ENCODE peak calls at places on chromosomes 13 and 19, in five cellular contexts. One of them, this sample, is unnamed.
A peak's percentile ranks its signal among the peaks of the same experiment; 100 is the strongest.

GRCh38 chr13:75091707-75092106 is 390.3 kb downstream of the TBC1D4 start:
- DNase-seq in CD8-positive, alpha-beta memory T cell: no peak
- DNase-seq in A549: no peak
- DNase-seq in WERI-Rb-1: no peak
- DNase-seq in IMR-90: no peak
- DNase-seq in this sample: no peak

GRCh38 chr13:110269509-110270185 is 37.3 kb downstream of the COL4A1 start:
- DNase-seq in IMR-90: no peak
- DNase-seq in CD8-positive, alpha-beta memory T cell: no peak
- DNase-seq in A549: no peak
- DNase-seq in WERI-Rb-1: no peak
- DNase-seq in this sample: no peak

GRCh38 chr19:38792250-38793111 is 3.5 kb downstream of the LGALS7B start:
- DNase-seq in A549: no peak
- DNase-seq in IMR-90: no peak
- DNase-seq in CD8-positive, alpha-beta memory T cell: no peak
- DNase-seq in WERI-Rb-1: no peak
- DNase-seq in this sample: no peak

GRCh38 chr19:42459926-42460325 is 17.2 kb upstream of the CXCL17 start:
- DNase-seq in A549: no peak
- DNase-seq in CD8-positive, alpha-beta memory T cell: no peak
- DNase-seq in WERI-Rb-1: no peak
- DNase-seq in IMR-90: no peak
- DNase-seq in this sample: no peak

GRCh38 chr13:65594255-65594654 is 1635.9 kb downstream of the PCDH9 start:
- DNase-seq in IMR-90: peak; percentile 82
- DNase-seq in A549: no peak
- DNase-seq in WERI-Rb-1: no peak
- DNase-seq in CD8-positive, alpha-beta memory T cell: no peak
- DNase-seq in this sample: no peak

GRCh38 chr13:105342421-105342820 is 1193.0 kb downstream of the EFNB2 start:
- DNase-seq in IMR-90: peak; percentile 21
- DNase-seq in CD8-positive, alpha-beta memory T cell: no peak
- DNase-seq in A549: no peak
- DNase-seq in WERI-Rb-1: no peak
- DNase-seq in this sample: no peak

GRCh38 chr13:22311734-22312404 is 641.0 kb downstream of the FGF9 start:
- DNase-seq in IMR-90: no peak
- DNase-seq in A549: no peak
- DNase-seq in CD8-positive, alpha-beta memory T cell: no peak
- DNase-seq in WERI-Rb-1: no peak
- DNase-seq in this sample: peak; percentile 73

GRCh38 chr13:110723598-110723997 is 10.1 kb downstream of the ING1 start:
- DNase-seq in CD8-positive, alpha-beta memory T cell: no peak
- DNase-seq in WERI-Rb-1: no peak
- DNase-seq in A549: no peak
- DNase-seq in IMR-90: no peak
- DNase-seq in this sample: no peak

GRCh38 chr19:36524617-36525016 is 3.5 kb downstream of the ZNF260 start:
- DNase-seq in IMR-90: no peak
- DNase-seq in A549: no peak
- DNase-seq in CD8-positive, alpha-beta memory T cell: no peak
- DNase-seq in WERI-Rb-1: no peak
- DNase-seq in this sample: no peak
- H3K9me3 ChIP-seq in IMR-90: peaks cover 39% of the 10 kb centered on the region
- H3K9me3 ChIP-seq in A549: peaks cover 87% of the 10 kb centered on the region
- H3K9me3 ChIP-seq in CD8-positive, alpha-beta memory T cell: peaks cover 8% of the 10 kb centered on the region
- H3K9me3 ChIP-seq in WERI-Rb-1: peaks cover 3% of the 10 kb centered on the region
- H3K9me3 ChIP-seq in this sample: peaks cover 63% of the 10 kb centered on the region

GRCh38 chr13:49307365-49307764 is 59.6 kb downstream of the CDADC1 start:
- DNase-seq in A549: no peak
- DNase-seq in WERI-Rb-1: no peak
- DNase-seq in IMR-90: no peak
- DNase-seq in CD8-positive, alpha-beta memory T cell: no peak
- DNase-seq in this sample: peak; percentile 76
- H3K27ac ChIP-seq in A549: no peak overlapping the region
- H3K27ac ChIP-seq in WERI-Rb-1: no peak overlapping the region
- H3K27ac ChIP-seq in IMR-90: no peak overlapping the region
- H3K27ac ChIP-seq in CD8-positive, alpha-beta memory T cell: no peak overlapping the region
- H3K27ac ChIP-seq in this sample: peak overlapping the region; percentile 86

GRCh38 chr19:11261902-11262839 is at the start of gene DOCK6:
- DNase-seq in WERI-Rb-1: peak; percentile 32
- DNase-seq in CD8-positive, alpha-beta memory T cell: no peak
- DNase-seq in A549: no peak
- DNase-seq in IMR-90: no peak
- DNase-seq in this sample: no peak
- H3K9me3 ChIP-seq in WERI-Rb-1: no peaks in the 10 kb centered on the region
- H3K9me3 ChIP-seq in CD8-positive, alpha-beta memory T cell: no peaks in the 10 kb centered on the region
- H3K9me3 ChIP-seq in A549: no peaks in the 10 kb centered on the region
- H3K9me3 ChIP-seq in IMR-90: no peaks in the 10 kb centered on the region
- H3K9me3 ChIP-seq in this sample: no peaks in the 10 kb centered on the region

DNA sequence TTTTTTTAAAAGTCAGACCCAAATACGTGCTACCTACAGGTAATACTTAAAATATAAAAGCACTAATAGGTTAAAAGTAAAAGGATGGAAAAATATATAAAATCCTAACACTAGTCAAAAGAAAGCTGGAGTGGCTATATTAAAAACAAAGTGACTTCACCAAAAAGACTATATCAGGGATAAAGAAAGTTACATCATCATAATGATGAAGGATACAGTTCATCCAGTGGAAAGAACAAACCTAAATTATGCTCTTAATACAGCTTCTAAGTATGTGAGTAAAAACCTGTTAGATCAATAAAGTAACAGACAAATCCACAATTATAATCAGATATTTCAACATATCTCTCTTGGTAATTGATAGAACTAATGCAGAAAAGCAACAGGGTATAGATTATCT is 1.1 kb upstream of the ZNF780B start:
- DNase-seq in A549: no peak
- DNase-seq in CD8-positive, alpha-beta memory T cell: no peak
- DNase-seq in IMR-90: no peak
- DNase-seq in WERI-Rb-1: no peak
- DNase-seq in this sample: no peak
- H3K27ac ChIP-seq in A549: no peak overlapping the region
- H3K27ac ChIP-seq in CD8-positive, alpha-beta memory T cell: no peak overlapping the region
- H3K27ac ChIP-seq in IMR-90: no peak overlapping the region
- H3K27ac ChIP-seq in WERI-Rb-1: no peak overlapping the region
- H3K27ac ChIP-seq in this sample: no peak overlapping the region

GRCh38 chr19:36331353-36332228 is 47.4 kb downstream of the ZFP14 start:
- DNase-seq in A549: peak; percentile 86
- DNase-seq in IMR-90: peak; percentile 94
- DNase-seq in WERI-Rb-1: peak; percentile 95
- DNase-seq in CD8-positive, alpha-beta memory T cell: peak; percentile 75
- DNase-seq in this sample: peak; percentile 89
- H3K9me3 ChIP-seq in A549: peaks cover 94% of the 10 kb centered on the region
- H3K9me3 ChIP-seq in IMR-90: peaks cover 3% of the 10 kb centered on the region
- H3K9me3 ChIP-seq in WERI-Rb-1: no peaks in the 10 kb centered on the region
- H3K9me3 ChIP-seq in CD8-positive, alpha-beta memory T cell: peaks cover 12% of the 10 kb centered on the region
- H3K9me3 ChIP-seq in this sample: no peaks in the 10 kb centered on the region

DNA sequence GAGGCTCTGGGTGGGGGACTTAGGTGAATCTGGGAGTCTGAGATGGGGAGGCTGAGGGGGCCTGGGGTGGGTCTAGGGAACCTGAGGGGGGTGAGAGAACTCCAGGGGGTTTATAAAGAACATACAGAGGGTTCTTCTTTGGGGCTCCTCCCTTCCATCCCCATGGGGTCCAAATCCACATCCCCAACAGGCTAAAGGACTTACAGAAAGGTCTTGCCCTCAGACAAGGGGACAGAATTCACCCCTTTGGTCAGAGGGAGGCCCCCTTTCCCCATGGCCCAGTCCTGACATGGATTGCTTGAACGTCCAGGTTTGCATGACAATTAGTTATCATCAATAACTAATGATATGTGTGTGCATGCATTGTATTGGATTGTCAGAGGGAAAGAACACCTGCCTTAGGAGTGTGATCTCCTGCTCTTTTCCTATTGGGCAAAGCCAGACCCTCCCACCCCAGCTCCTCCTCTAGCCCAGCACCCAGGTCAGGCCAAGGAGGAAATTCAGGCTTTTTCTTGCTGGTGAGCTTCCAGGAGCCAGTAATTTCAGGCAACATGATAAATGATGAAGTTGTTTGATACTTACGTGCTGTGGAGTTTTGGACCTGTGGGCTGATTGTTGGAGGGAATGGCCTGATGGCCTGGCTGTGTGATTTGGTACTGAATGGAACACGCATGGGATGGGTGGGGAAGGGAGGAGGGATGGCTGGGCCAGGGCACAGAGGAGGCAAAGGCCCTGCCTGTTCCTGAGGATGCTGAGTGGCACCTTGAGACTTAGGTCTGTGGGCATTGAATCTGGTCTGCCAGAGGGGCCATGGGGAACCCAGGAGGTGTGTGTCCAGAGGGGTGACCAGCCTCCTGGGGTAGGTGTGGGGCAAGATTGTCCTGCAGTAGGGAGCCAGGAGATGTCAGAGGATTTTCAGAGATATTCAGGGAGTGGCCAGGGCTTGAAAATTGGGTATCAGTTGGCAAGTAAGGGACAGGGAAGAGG is 1.1 kb downstream of the KLHL26 start:
- DNase-seq in IMR-90: no peak
- DNase-seq in WERI-Rb-1: no peak
- DNase-seq in A549: peak; percentile 38
- DNase-seq in CD8-positive, alpha-beta memory T cell: no peak
- DNase-seq in this sample: no peak
- H3K27ac ChIP-seq in IMR-90: peak overlapping the region; percentile 59
- H3K27ac ChIP-seq in WERI-Rb-1: no peak overlapping the region
- H3K27ac ChIP-seq in A549: peak overlapping the region; percentile 87
- H3K27ac ChIP-seq in CD8-positive, alpha-beta memory T cell: peak overlapping the region; percentile 83
- H3K27ac ChIP-seq in this sample: peak overlapping the region; percentile 90

GRCh38 chr19:37082307-37082706 is 4.1 kb downstream of the ZNF420 start:
- DNase-seq in IMR-90: no peak
- DNase-seq in WERI-Rb-1: no peak
- DNase-seq in CD8-positive, alpha-beta memory T cell: no peak
- DNase-seq in A549: no peak
- DNase-seq in this sample: no peak

DNA sequence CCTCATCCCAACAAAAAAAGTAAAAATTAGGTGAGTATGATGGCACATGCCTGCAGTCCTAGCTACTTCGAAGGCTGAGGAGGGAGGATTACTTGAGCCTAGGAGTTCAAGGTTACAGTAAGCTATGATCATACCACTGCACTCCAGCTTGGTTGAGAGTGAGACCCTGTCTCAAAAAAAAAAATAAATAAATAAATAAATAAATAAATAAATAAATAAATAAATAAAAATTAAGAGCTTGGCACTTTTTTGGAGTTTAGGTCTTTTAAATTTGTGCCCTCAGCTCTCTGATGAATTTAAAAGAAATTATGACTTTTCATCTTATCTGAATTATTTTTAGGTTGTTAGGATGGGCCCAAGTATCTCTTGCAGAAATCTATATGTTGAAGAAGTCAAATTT is 8.9 kb downstream of the ZNF420 start:
- DNase-seq in WERI-Rb-1: no peak
- DNase-seq in IMR-90: no peak
- DNase-seq in A549: no peak
- DNase-seq in CD8-positive, alpha-beta memory T cell: no peak
- DNase-seq in this sample: no peak
- H3K9me3 ChIP-seq in WERI-Rb-1: peaks cover under 1% of the 10 kb centered on the region
- H3K9me3 ChIP-seq in IMR-90: peaks cover 9% of the 10 kb centered on the region
- H3K9me3 ChIP-seq in A549: peaks cover 92% of the 10 kb centered on the region
- H3K9me3 ChIP-seq in CD8-positive, alpha-beta memory T cell: peaks cover 14% of the 10 kb centered on the region
- H3K9me3 ChIP-seq in this sample: peaks cover 81% of the 10 kb centered on the region

GRCh38 chr13:100210966-100211710 is 122.2 kb downstream of the PCCA start:
- DNase-seq in CD8-positive, alpha-beta memory T cell: no peak
- DNase-seq in IMR-90: peak; percentile 23
- DNase-seq in A549: no peak
- DNase-seq in WERI-Rb-1: no peak
- DNase-seq in this sample: no peak

GRCh38 chr13:100208002-100208401 is 119.1 kb downstream of the PCCA start:
- DNase-seq in WERI-Rb-1: no peak
- DNase-seq in A549: no peak
- DNase-seq in CD8-positive, alpha-beta memory T cell: no peak
- DNase-seq in IMR-90: peak; percentile 21
- DNase-seq in this sample: no peak

GRCh38 chr13:100208596-100208995 is 119.7 kb downstream of the PCCA start:
- DNase-seq in A549: no peak
- DNase-seq in CD8-positive, alpha-beta memory T cell: no peak
- DNase-seq in WERI-Rb-1: no peak
- DNase-seq in IMR-90: peak; percentile 2
- DNase-seq in this sample: no peak

GRCh38 chr13:100212904-100213538 is 124.1 kb downstream of the PCCA start:
- DNase-seq in A549: no peak
- DNase-seq in WERI-Rb-1: no peak
- DNase-seq in CD8-positive, alpha-beta memory T cell: no peak
- DNase-seq in IMR-90: no peak
- DNase-seq in this sample: no peak

DNA sequence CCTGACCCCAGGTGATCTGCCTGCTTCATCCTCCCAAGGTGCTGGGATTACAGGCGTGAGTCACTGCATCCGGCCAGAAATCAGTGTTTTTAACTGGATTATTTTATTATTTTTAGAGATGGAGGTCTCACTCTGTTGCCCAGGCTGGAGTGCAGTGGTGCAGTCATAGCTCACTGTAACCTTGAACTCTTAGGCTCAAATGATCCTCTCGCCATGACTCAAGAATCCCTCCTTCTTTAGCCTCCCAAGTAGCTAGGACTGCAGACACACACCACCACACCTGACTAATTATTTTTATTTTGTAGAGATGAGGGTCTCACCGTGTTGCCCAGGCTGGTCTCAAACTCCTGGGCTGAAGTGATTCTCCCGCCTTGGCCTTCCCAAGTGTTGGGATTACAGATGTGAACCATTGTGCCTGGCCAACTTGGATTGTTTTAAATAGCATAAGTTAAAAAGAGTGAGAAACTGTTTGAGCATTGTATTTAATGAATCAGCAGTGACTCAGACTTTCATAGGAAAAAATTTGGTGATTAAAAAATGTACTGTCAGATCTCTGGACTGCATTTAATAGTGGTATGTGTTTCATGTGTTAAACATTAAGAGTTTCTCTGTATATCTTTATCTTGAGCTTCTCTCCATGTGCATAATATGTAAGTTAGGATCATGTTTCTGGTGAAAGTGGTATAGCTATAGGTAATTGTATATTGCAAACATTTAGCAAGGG is 121.1 kb downstream of the PCCA start:
- DNase-seq in A549: no peak
- DNase-seq in CD8-positive, alpha-beta memory T cell: no peak
- DNase-seq in WERI-Rb-1: no peak
- DNase-seq in IMR-90: peak; percentile 82
- DNase-seq in this sample: no peak
- H3K27ac ChIP-seq in A549: peak overlapping the region; percentile 27
- H3K27ac ChIP-seq in CD8-positive, alpha-beta memory T cell: no peak overlapping the region
- H3K27ac ChIP-seq in WERI-Rb-1: no peak overlapping the region
- H3K27ac ChIP-seq in IMR-90: peak overlapping the region; percentile 55
- H3K27ac ChIP-seq in this sample: no peak overlapping the region